ENCODE peak calls at places on chromosomes 11 and 22, in nine cellular contexts. Q is uterus, U is mesothelial cell of epicardium, P is tibial artery, B is GM06990, C is esophagus muscularis mucosa, F is neural progenitor cell, N is prostate gland, X is BJ. O is an unnamed sample.

GRCh38 chr22:27687984-27688545 is 113.5 kb downstream of the MN1 start:
- DNase-seq in Q (no peak), U (no peak), P (no peak), B (no peak), C (no peak), F (no peak), N (no peak), X (no peak), O (no peak)

GRCh38 chr22:48574776-48575566 is 1252.7 kb downstream of the BRD1 start:
- DNase-seq in Q (no peak), U (peak), P (no peak), B (no peak), C (no peak), F (peak), N (peak), X (no peak), O (no peak)

GRCh38 chr11:40160418-40160817 is 1299.0 kb downstream of the LRRC4C start:
- DNase-seq in Q (no peak), U (no peak), P (no peak), B (no peak), C (no peak), F (no peak), N (no peak), X (no peak), O (no peak)

GRCh38 chr22:29938285-29938693 is 55.3 kb downstream of the MTMR3 start:
- DNase-seq in Q (no peak), U (no peak), P (no peak), B (peak), C (no peak), F (no peak), N (no peak), X (no peak), O (no peak)

GRCh38 chr11:111795333-111795985 is 29.3 kb upstream of the PPP2R1B start:
- DNase-seq in Q (no peak), U (no peak), P (no peak), B (no peak), C (no peak), F (no peak), N (no peak), X (peak), O (no peak)

GRCh38 chr22:36771376-36772063 is 4.4 kb downstream of the IFT27 start:
- DNase-seq in Q (no peak), U (no peak), P (no peak), B (no peak), C (no peak), F (peak), N (no peak), X (no peak), O (peak)

GRCh38 chr11:128453444-128454336 is 133.7 kb downstream of the ETS1 start:
- DNase-seq in Q (peak), U (no peak), P (peak), B (no peak), C (no peak), F (no peak), N (peak), X (peak), O (no peak)

GRCh38 chr11:8017894-8018741 is 31.0 kb downstream of the EIF3F start:
- DNase-seq in Q (peak), U (peak), P (no peak), B (no peak), C (peak), F (peak), N (no peak), X (no peak), O (no peak)

GRCh38 chr22:49427341-49427740 is 400.3 kb downstream of the BRD1 start:
- DNase-seq in Q (no peak), U (no peak), P (no peak), B (no peak), C (no peak), F (no peak), N (no peak), X (no peak), O (no peak)

GRCh38 chr11:63747006-63747405 is 21.6 kb downstream of the ZFTA start:
- DNase-seq in Q (no peak), U (no peak), P (no peak), B (no peak), C (no peak), F (no peak), N (no peak), X (no peak), O (no peak)

GRCh38 chr11:99199336-99199735 is 178.6 kb downstream of the CNTN5 start:
- DNase-seq in Q (no peak), U (no peak), P (no peak), B (no peak), C (no peak), F (no peak), N (no peak), X (no peak), O (no peak)

GRCh38 chr11:113529606-113530005 is 54.4 kb upstream of the DRD2 start:
- DNase-seq in Q (no peak), U (no peak), P (no peak), B (no peak), C (no peak), F (no peak), N (no peak), X (no peak), O (no peak)

GRCh38 chr22:36068776-36069344 is 40.2 kb upstream of the RBFOX2 start:
- DNase-seq in Q (no peak), U (no peak), P (no peak), B (no peak), C (no peak), F (no peak), N (no peak), X (no peak), O (no peak)

GRCh38 chr11:88329563-88330250 is 7.8 kb downstream of the CTSC start:
- DNase-seq in Q (no peak), U (no peak), P (no peak), B (no peak), C (no peak), F (no peak), N (no peak), X (no peak), O (no peak)

GRCh38 chr11:6319001-6319878 is 1.1 kb downstream of the CAVIN3 start:
- DNase-seq in Q (peak), U (peak), P (peak), B (peak), C (no peak), F (peak), N (no peak), X (no peak), O (no peak)

GRCh38 chr11:2510626-2511402 is 66.0 kb downstream of the KCNQ1 start:
- DNase-seq in Q (no peak), U (peak), P (peak), B (no peak), C (peak), F (no peak), N (no peak), X (no peak), O (peak)

GRCh38 chr22:42436402-42436801 is 4.2 kb upstream of the NFAM1 start:
- DNase-seq in Q (no peak), U (no peak), P (no peak), B (no peak), C (no peak), F (no peak), N (no peak), X (no peak), O (no peak)

GRCh38 chr11:94544582-94544831 is 786 bp downstream of the FUT4 start:
- DNase-seq in Q (no peak), U (no peak), P (no peak), B (no peak), C (no peak), F (no peak), N (no peak), X (no peak), O (no peak)

GRCh38 chr22:44623771-44624510 is 78.1 kb upstream of the PRR5 start:
- DNase-seq in Q (no peak), U (no peak), P (no peak), B (peak), C (no peak), F (peak), N (no peak), X (no peak), O (no peak)

GRCh38 chr11:96091476-96091875 is 167.6 kb upstream of the MTMR2 start:
- DNase-seq in Q (no peak), U (no peak), P (no peak), B (no peak), C (no peak), F (no peak), N (no peak), X (no peak), O (no peak)
- TF ChIP-seq CTCF in Q (peak), U (no peak), P (no peak), B (peak), C (no peak), F (no peak), N (no peak), X (no peak), O (no peak)

GRCh38 chr11:46079662-46080061 is 41.6 kb downstream of the PHF21A start:
- DNase-seq in Q (no peak), U (no peak), P (no peak), B (no peak), C (no peak), F (no peak), N (no peak), X (no peak), O (no peak)

GRCh38 chr11:46075168-46075567 is 46.1 kb downstream of the PHF21A start:
- DNase-seq in Q (no peak), U (no peak), P (no peak), B (no peak), C (no peak), F (no peak), N (peak), X (no peak), O (no peak)

GRCh38 chr11:46073632-46074031 is 47.6 kb downstream of the PHF21A start:
- DNase-seq in Q (no peak), U (no peak), P (no peak), B (no peak), C (no peak), F (no peak), N (no peak), X (no peak), O (no peak)

GRCh38 chr11:46072172-46072964 is 48.9 kb downstream of the PHF21A start:
- DNase-seq in Q (no peak), U (no peak), P (no peak), B (no peak), C (no peak), F (no peak), N (no peak), X (no peak), O (no peak)

GRCh38 chr11:46075928-46076327 is 45.3 kb downstream of the PHF21A start:
- DNase-seq in Q (no peak), U (no peak), P (no peak), B (no peak), C (no peak), F (no peak), N (no peak), X (no peak), O (no peak)
- TF ChIP-seq CTCF in Q (no peak), U (no peak), P (no peak), B (no peak), C (no peak), F (peak), N (peak), X (no peak), O (no peak)

DNA sequence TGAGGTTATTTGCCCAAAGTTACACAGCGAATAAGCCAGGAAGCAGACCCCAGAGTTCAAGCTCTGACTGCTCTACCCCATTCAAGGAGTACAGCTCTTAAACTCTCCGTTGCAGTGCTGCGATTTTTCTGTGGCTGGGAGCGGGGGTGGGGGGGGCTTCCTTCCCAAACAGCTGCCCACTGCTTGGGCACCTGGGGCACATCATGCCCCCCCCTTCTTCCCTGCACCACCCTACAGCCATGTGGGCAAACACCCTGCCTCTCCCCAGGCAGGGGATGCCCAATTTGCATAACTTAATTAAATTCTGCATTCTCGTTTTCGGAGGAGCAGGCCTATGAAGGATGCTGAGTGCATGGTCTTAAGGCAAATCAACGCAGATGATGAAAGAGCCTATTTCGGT is 610.7 kb downstream of the BUD13 start:
- DNase-seq in Q (no peak), U (no peak), P (no peak), B (no peak), C (peak), F (no peak), N (no peak), X (no peak), O (no peak)
- TF ChIP-seq CTCF in Q (no peak), U (no peak), P (no peak), B (no peak), C (no peak), F (no peak), N (no peak), X (no peak), O (no peak)

GRCh38 chr11:70948416-70948815 is 304.0 kb downstream of the SHANK2 start:
- DNase-seq in Q (no peak), U (no peak), P (no peak), B (no peak), C (no peak), F (no peak), N (no peak), X (no peak), O (no peak)
- TF ChIP-seq CTCF in Q (no peak), U (no peak), P (no peak), B (no peak), C (no peak), F (no peak), N (no peak), X (no peak), O (no peak)

GRCh38 chr11:32002311-32002710 is 88.6 kb upstream of the RCN1 start:
- DNase-seq in Q (no peak), U (no peak), P (no peak), B (no peak), C (no peak), F (no peak), N (no peak), X (no peak), O (no peak)

GRCh38 chr11:31995525-31996123 is 95.2 kb upstream of the RCN1 start:
- DNase-seq in Q (no peak), U (no peak), P (no peak), B (peak), C (no peak), F (no peak), N (no peak), X (no peak), O (no peak)

GRCh38 chr11:31996159-31996881 is 94.6 kb upstream of the RCN1 start:
- DNase-seq in Q (no peak), U (no peak), P (no peak), B (no peak), C (no peak), F (no peak), N (no peak), X (no peak), O (no peak)

GRCh38 chr11:31995031-31995430 is 95.8 kb upstream of the RCN1 start:
- DNase-seq in Q (no peak), U (no peak), P (no peak), B (no peak), C (no peak), F (no peak), N (no peak), X (no peak), O (no peak)

DNA sequence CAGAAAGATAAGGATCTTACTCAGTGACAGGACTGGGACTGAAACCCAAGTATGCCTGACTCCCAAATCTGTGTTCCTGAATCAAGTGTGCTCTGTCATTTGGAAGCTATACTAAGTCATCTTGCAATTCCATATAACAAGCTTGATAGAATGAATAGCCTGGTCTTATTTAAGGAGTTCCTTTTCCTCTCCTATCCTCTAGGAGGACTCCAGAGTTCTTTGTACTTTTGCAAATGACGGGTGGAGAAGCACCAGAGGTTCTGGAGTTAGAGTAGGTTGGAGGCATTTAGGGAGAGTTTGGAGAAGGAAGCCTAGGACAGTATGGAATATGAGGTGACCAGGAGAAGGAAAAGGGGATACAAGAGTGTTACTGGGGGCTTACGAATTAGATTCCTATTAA is 92.9 kb upstream of the RCN1 start:
- DNase-seq in Q (no peak), U (no peak), P (no peak), B (no peak), C (no peak), F (no peak), N (no peak), X (no peak), O (no peak)
- TF ChIP-seq CTCF in Q (no peak), U (no peak), P (no peak), B (no peak), C (no peak), F (no peak), N (no peak), X (no peak), O (no peak)

GRCh38 chr22:45867118-45867905 is 109.7 kb downstream of the WNT7B start:
- DNase-seq in Q (no peak), U (peak), P (no peak), B (no peak), C (peak), F (peak), N (no peak), X (no peak), O (no peak)
- TF ChIP-seq CTCF in Q (peak), U (no peak), P (peak), B (no peak), C (peak), F (peak), N (peak), X (no peak), O (no peak)

GRCh38 chr11:66157182-66157864 is 87.3 kb downstream of the PACS1 start:
- DNase-seq in Q (no peak), U (no peak), P (no peak), B (no peak), C (no peak), F (no peak), N (no peak), X (no peak), O (no peak)
- TF ChIP-seq CTCF in Q (no peak), U (no peak), P (no peak), B (peak), C (no peak), F (no peak), N (no peak), X (no peak), O (no peak)

DNA sequence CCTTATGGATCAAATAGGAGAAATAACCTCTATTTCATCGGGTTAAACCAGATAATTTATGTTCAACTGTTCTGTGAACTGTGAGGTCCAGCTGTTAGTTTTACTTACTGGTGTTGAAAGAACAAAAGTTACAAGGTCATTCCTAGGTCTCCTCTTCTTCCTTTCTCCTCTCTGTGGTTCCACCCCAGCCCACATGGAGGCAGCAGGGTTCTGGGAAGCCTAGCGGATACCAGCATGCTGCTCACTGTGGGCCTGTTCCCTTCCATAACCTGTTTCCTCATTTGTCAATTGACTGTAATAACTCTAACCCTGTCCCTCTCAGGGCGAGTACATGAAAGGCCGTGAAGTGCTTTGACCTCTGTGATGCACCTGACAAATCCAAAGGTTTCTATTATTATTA is 27.8 kb downstream of the RELT start:
- DNase-seq in Q (no peak), U (no peak), P (peak), B (no peak), C (no peak), F (peak), N (no peak), X (no peak), O (no peak)
- TF ChIP-seq CTCF in Q (peak), U (no peak), P (peak), B (peak), C (peak), F (peak), N (peak), X (peak), O (no peak)

GRCh38 chr22:41237707-41238569 is 2.8 kb downstream of the CHADL start:
- DNase-seq in Q (no peak), U (peak), P (peak), B (peak), C (no peak), F (peak), N (peak), X (no peak), O (no peak)
- TF ChIP-seq CTCF in Q (peak), U (no peak), P (peak), B (peak), C (peak), F (peak), N (peak), X (peak), O (no peak)

O was measured in omental fat pad.